ENCODE peak calls at places on chromosomes 3 and 15, in four cellular contexts. L, O, R and V are unnamed samples.

GRCh38 chr3:65146149-65146548 is 458.3 kb upstream of the ADAMTS9 start:
- DNase-seq in O (peak), R (peak), L (no peak), V (peak)

GRCh38 chr3:37237252-37237651 is 62.9 kb upstream of the LRRFIP2 start:
- DNase-seq in R (no peak), L (no peak), O (no peak), V (no peak)

GRCh38 chr3:184800349-184800748 is 11.6 kb upstream of the VPS8 start:
- DNase-seq in O (no peak), R (no peak), L (no peak), V (no peak)

GRCh38 chr15:82763361-82764142 is 42.3 kb downstream of the FSD2 start:
- DNase-seq in R (no peak), L (no peak), O (no peak), V (no peak)

GRCh38 chr15:96585634-96586386 is 255.3 kb downstream of the NR2F2 start:
- DNase-seq in R (no peak), O (no peak), L (no peak), V (no peak)

GRCh38 chr3:183073839-183074615 is 25.3 kb downstream of the MCCC1 start:
- DNase-seq in R (no peak), O (no peak), L (no peak), V (no peak)

GRCh38 chr3:149134560-149134959 is 5.1 kb downstream of the HPS3 start:
- DNase-seq in O (no peak), L (no peak), R (no peak), V (no peak)

GRCh38 chr3:23900744-23901143 is 16.0 kb downstream of the NKIRAS1 start:
- DNase-seq in O (no peak), L (no peak), R (no peak), V (peak)

GRCh38 chr15:42012241-42012640 is 8.6 kb downstream of the PLA2G4E start:
- DNase-seq in R (no peak), O (no peak), L (no peak), V (peak)

GRCh38 chr15:63560741-63561448 is 36.3 kb upstream of the FBXL22 start:
- DNase-seq in O (no peak), L (no peak), R (no peak), V (peak)

GRCh38 chr15:71160976-71161375 is 45.7 kb downstream of the THSD4 start:
- DNase-seq in R (no peak), O (no peak), L (no peak), V (no peak)

GRCh38 chr15:39504812-39505211 is 76.1 kb upstream of the THBS1 start:
- DNase-seq in O (no peak), R (no peak), L (no peak), V (no peak)

GRCh38 chr15:66641485-66642313 is 60.3 kb upstream of the SMAD6 start:
- DNase-seq in L (no peak), O (no peak), R (no peak), V (no peak)

GRCh38 chr15:22948056-22948455 is 32.1 kb downstream of the CYFIP1 start:
- DNase-seq in L (no peak), O (no peak), R (no peak), V (no peak)

GRCh38 chr3:188198760-188199327 is 44.9 kb downstream of the LPP start:
- DNase-seq in L (no peak), O (no peak), R (no peak), V (no peak)

GRCh38 chr3:128879991-128880390 is 571 bp downstream of the ACAD9 start:
- DNase-seq in R (no peak), L (no peak), O (no peak), V (peak)

GRCh38 chr3:32815812-32816438 is 1.9 kb upstream of the TRIM71 start:
- DNase-seq in O (no peak), L (no peak), R (no peak), V (no peak)

GRCh38 chr15:72758195-72758594 is 25.4 kb downstream of the ADPGK start:
- DNase-seq in O (no peak), L (no peak), R (peak), V (no peak)

GRCh38 chr3:69585472-69585871 is 153.8 kb upstream of the MITF start:
- DNase-seq in R (no peak), O (no peak), L (no peak), V (no peak)

GRCh38 chr15:96538506-96538905 is 208.0 kb downstream of the NR2F2 start:
- DNase-seq in O (no peak), R (no peak), L (no peak), V (no peak)

GRCh38 chr3:160180581-160181216 is 44.5 kb upstream of the C3orf80 start:
- DNase-seq in R (no peak), L (no peak), O (no peak), V (no peak)

GRCh38 chr15:64844576-64845140 is 2.9 kb downstream of the PLEKHO2 start:
- DNase-seq in L (no peak), O (peak), R (no peak), V (no peak)

GRCh38 chr3:45244356-45244755 is 18.3 kb upstream of the TMEM158 start:
- DNase-seq in R (no peak), L (no peak), O (peak), V (no peak)

GRCh38 chr3:12444582-12445468 is 39.5 kb upstream of the TSEN2 start:
- DNase-seq in L (no peak), R (no peak), O (peak), V (peak)

GRCh38 chr3:9732080-9732752 is 681 bp downstream of the BRPF1 start:
- DNase-seq in L (no peak), R (no peak), O (no peak), V (peak)

GRCh38 chr3:46477756-46478155 is 13.1 kb upstream of the LTF start:
- DNase-seq in O (no peak), L (no peak), R (no peak), V (no peak)

GRCh38 chr15:68560501-68561113 is 18.2 kb upstream of the CORO2B start:
- DNase-seq in O (peak), R (no peak), L (no peak), V (no peak)

GRCh38 chr3:17645074-17645698 is 97.2 kb downstream of the TBC1D5 start:
- DNase-seq in R (no peak), O (no peak), L (peak), V (peak)

GRCh38 chr15:57485869-57486268 is 105.8 kb upstream of the MYZAP start:
- DNase-seq in O (peak), R (peak), L (no peak), V (peak)

GRCh38 chr15:90031231-90031791 is 30.2 kb downstream of the ZNF710 start:
- DNase-seq in O (no peak), L (no peak), R (no peak), V (peak)

GRCh38 chr15:40054746-40055575 is 16.0 kb upstream of the SRP14 start:
- DNase-seq in L (no peak), R (no peak), O (no peak), V (peak)

GRCh38 chr3:178131801-178132200 is 404.4 kb upstream of the KCNMB2 start:
- DNase-seq in O (no peak), L (no peak), R (no peak), V (no peak)

GRCh38 chr3:159988617-159989251 is at the start of gene IL12A:
- DNase-seq in R (peak), L (peak), O (peak), V (peak)

GRCh38 chr3:11459147-11459837 is 184.4 kb downstream of the VGLL4 start:
- DNase-seq in L (no peak), O (no peak), R (no peak), V (no peak)

GRCh38 chr3:40456279-40456939 is 730 bp upstream of the RPL14 start:
- DNase-seq in L (no peak), R (no peak), O (no peak), V (no peak)

GRCh38 chr3:51799879-51800757 is 21.1 kb upstream of the IQCF6 start:
- DNase-seq in L (peak), O (no peak), R (no peak), V (peak)

GRCh38 chr15:59200560-59200959 is 6.1 kb upstream of the LDHAL6B start:
- DNase-seq in L (no peak), O (no peak), R (no peak), V (peak)

DNA sequence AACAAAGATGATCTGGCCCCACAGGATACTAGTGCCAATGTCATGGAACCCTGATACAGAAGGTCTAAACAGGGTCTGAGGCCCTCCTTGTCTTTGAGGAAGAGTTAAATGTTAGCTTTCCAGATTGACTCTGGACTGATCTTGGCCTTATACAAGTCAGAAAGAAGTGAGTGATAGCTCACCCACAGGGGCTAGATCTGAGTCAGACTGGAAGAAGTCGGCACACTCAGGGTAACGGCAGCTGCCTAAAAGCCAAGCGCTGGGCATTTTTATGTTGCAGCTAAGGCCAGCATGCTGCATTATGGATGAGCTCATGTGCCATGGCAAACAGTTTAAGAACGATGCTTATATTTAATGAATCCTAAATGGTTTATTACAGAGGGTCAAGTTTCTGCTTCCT is 762.4 kb upstream of the CFAP20DC start:
- DNase-seq in L (no peak), O (no peak), R (no peak), V (peak)
- H2BK12ac ChIP-seq in L (no peak), O (no peak), R (no peak), V (no peak)

DNA sequence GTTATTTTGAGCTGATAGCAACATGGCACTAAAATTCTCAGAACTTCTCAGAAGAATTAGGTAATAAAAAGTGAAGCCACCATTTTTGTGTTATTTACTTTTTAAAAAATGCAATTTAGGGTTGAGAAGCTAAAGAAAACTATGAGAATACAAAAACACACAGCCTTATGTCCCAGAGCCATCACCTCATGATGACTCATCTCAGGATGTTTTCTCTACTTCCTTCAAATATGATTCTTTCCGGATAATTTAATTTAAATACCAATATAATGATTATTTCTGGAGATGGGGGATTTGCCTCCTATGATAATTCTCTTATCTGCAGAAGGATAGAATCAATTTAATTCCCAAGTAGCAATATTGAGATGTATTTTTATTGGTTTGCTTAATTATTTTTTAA is 105.6 kb upstream of the BFSP2 start:
- DNase-seq in L (no peak), R (no peak), O (no peak), V (no peak)
- H2BK5ac ChIP-seq in L (no peak), R (no peak), O (no peak), V (no peak)

GRCh38 chr15:78811124-78811824 is at the start of gene ADAMTS7:
- DNase-seq in L (peak), R (peak), O (peak), V (peak)
- H2BK12ac ChIP-seq in L (peak), R (peak), O (peak), V (peak)

DNA sequence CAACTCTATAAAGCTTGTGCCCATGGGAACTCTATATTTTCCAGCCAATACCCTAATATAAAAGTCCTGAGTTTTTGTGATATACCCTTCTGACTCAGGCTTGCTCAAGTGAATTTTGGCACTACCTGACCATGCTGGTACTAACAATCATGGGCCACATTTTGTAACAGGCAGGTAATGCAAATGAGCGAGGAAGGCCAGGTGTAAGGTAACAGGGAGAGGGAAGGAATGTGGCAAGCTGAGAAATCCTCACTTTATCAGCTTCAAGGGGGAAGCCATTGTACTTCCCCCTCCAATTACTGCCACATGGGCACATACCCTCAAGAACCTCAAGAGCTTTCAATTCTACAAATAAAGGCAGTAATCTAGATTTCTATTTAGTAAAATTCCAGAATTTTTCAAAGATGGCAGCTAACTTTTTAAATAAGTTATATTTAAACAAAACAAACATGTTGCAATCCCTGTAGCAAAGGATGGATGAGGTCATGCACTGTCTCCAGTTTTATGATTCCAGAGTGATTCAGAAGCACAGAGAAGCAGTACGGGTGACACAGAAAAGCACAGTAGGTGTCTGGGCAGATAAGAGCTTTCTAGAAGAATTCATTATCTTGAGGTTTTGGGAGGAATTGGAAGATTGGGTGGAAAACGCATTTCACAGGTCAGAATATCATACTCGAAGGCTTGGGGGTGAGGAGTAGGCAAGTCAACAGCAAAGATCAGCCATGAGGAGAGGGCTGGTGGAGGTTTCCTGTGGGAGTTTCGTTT is 87.6 kb downstream of the FOXP1 start:
- DNase-seq in O (peak), L (no peak), R (no peak), V (peak)
- H2BK5ac ChIP-seq in O (no peak), L (no peak), R (peak), V (peak)

GRCh38 chr15:91348812-91349500 is 248.9 kb downstream of the SV2B start:
- DNase-seq in R (no peak), L (no peak), O (no peak), V (no peak)
- H2BK12ac ChIP-seq in R (no peak), L (no peak), O (no peak), V (no peak)

DNA sequence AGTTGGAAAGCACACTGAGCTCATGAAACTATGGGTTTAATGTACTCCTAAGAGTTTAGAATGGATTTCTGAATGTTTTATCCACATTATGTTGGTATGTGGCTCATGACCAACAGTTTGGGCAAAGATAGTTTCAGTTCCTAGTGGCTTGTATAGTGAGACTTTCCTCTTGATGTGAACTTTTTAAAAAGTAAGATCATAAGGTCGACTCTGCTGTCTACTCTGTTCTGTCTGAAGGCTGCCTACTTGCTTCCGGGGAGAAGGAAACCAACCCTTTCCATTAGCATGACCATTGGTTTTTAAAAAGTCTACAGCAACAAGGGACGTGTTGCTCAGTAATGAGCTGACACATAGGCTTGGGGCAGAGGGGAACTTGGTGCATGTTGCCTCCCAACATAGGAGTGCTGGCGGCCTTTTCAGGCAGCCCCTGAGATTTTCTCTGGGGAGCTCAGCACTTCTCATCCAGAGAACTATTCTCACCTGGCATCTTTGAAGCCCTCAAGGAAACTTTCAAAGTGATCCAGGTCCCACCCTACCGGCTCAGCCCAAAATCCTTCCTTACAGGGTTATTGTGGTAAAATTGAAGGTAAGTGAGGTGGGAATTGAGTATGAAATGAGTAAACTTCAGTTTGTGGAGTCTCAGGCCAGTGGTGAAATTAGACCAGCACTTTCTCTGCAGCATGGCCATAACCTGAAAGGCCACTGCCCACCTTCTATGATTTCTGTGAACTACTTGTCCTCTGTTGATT is 30.7 kb downstream of the PSMD6 start:
- DNase-seq in O (no peak), R (no peak), L (no peak), V (no peak)
- H2BK5ac ChIP-seq in O (no peak), R (no peak), L (no peak), V (no peak)